ENCODE peak calls at places on chromosome 15, in nine cellular contexts. One of them, this sample, is unnamed.

GRCh38 chr15:83107841-83108181 is 366 bp downstream of the TM6SF1 start:
- DNase-seq in endothelial cell of umbilical vein: no peak
- DNase-seq in PC-3: no peak
- DNase-seq in HepG2: no peak
- DNase-seq in A673: no peak
- DNase-seq in GM23338: no peak
- DNase-seq in neural progenitor cell: no peak
- DNase-seq in fibroblast of lung: no peak
- DNase-seq in H1: no peak
- DNase-seq in this sample: no peak

GRCh38 chr15:64791401-64791800 is 16.0 kb upstream of the RBPMS2 start:
- DNase-seq in endothelial cell of umbilical vein: no peak
- DNase-seq in PC-3: no peak
- DNase-seq in HepG2: no peak
- DNase-seq in A673: no peak
- DNase-seq in GM23338: no peak
- DNase-seq in neural progenitor cell: no peak
- DNase-seq in fibroblast of lung: no peak
- DNase-seq in H1: no peak
- DNase-seq in this sample: no peak

GRCh38 chr15:65077981-65078352 is 1.4 kb downstream of the KBTBD13 start:
- DNase-seq in endothelial cell of umbilical vein: peak
- DNase-seq in PC-3: no peak
- DNase-seq in HepG2: no peak
- DNase-seq in A673: peak
- DNase-seq in GM23338: peak
- DNase-seq in neural progenitor cell: peak
- DNase-seq in fibroblast of lung: peak
- DNase-seq in H1: peak
- DNase-seq in this sample: peak

GRCh38 chr15:58221591-58222241 is 83.5 kb downstream of the AQP9 start:
- DNase-seq in endothelial cell of umbilical vein: peak
- DNase-seq in PC-3: peak
- DNase-seq in HepG2: peak
- DNase-seq in A673: no peak
- DNase-seq in GM23338: peak
- DNase-seq in neural progenitor cell: peak
- DNase-seq in fibroblast of lung: no peak
- DNase-seq in H1: peak
- DNase-seq in this sample: no peak

GRCh38 chr15:96347181-96348111 is 16.9 kb downstream of the NR2F2 start:
- DNase-seq in endothelial cell of umbilical vein: peak
- DNase-seq in PC-3: no peak
- DNase-seq in HepG2: no peak
- DNase-seq in A673: peak
- DNase-seq in GM23338: peak
- DNase-seq in neural progenitor cell: peak
- DNase-seq in fibroblast of lung: peak
- DNase-seq in H1: peak
- DNase-seq in this sample: no peak

GRCh38 chr15:51054535-51054934 is 40.2 kb downstream of the TNFAIP8L3 start:
- DNase-seq in endothelial cell of umbilical vein: no peak
- DNase-seq in PC-3: no peak
- DNase-seq in HepG2: no peak
- DNase-seq in A673: no peak
- DNase-seq in GM23338: no peak
- DNase-seq in neural progenitor cell: no peak
- DNase-seq in fibroblast of lung: no peak
- DNase-seq in H1: no peak
- DNase-seq in this sample: no peak

GRCh38 chr15:41858756-41859155 is 20.1 kb downstream of the PLA2G4B start:
- DNase-seq in endothelial cell of umbilical vein: no peak
- DNase-seq in PC-3: no peak
- DNase-seq in HepG2: no peak
- DNase-seq in A673: no peak
- DNase-seq in GM23338: peak
- DNase-seq in neural progenitor cell: no peak
- DNase-seq in fibroblast of lung: no peak
- DNase-seq in H1: no peak
- DNase-seq in this sample: no peak

GRCh38 chr15:91948001-91948608 is 94.6 kb downstream of the SLCO3A1 start:
- DNase-seq in endothelial cell of umbilical vein: no peak
- DNase-seq in PC-3: peak
- DNase-seq in HepG2: no peak
- DNase-seq in A673: no peak
- DNase-seq in GM23338: peak
- DNase-seq in neural progenitor cell: peak
- DNase-seq in fibroblast of lung: peak
- DNase-seq in H1: peak
- DNase-seq in this sample: no peak

GRCh38 chr15:59298255-59298856 is 74.3 kb downstream of the MYO1E start:
- DNase-seq in endothelial cell of umbilical vein: no peak
- DNase-seq in PC-3: peak
- DNase-seq in HepG2: no peak
- DNase-seq in A673: no peak
- DNase-seq in GM23338: no peak
- DNase-seq in neural progenitor cell: no peak
- DNase-seq in fibroblast of lung: peak
- DNase-seq in H1: no peak
- DNase-seq in this sample: no peak

GRCh38 chr15:98177950-98178848 is 217.7 kb downstream of the ARRDC4 start:
- DNase-seq in endothelial cell of umbilical vein: peak
- DNase-seq in PC-3: peak
- DNase-seq in HepG2: peak
- DNase-seq in A673: peak
- DNase-seq in GM23338: peak
- DNase-seq in neural progenitor cell: peak
- DNase-seq in fibroblast of lung: peak
- DNase-seq in H1: peak
- DNase-seq in this sample: peak

GRCh38 chr15:82792068-82792467 is 13.8 kb downstream of the FSD2 start:
- DNase-seq in endothelial cell of umbilical vein: no peak
- DNase-seq in PC-3: no peak
- DNase-seq in HepG2: no peak
- DNase-seq in A673: no peak
- DNase-seq in GM23338: no peak
- DNase-seq in neural progenitor cell: no peak
- DNase-seq in fibroblast of lung: no peak
- DNase-seq in H1: no peak
- DNase-seq in this sample: no peak

DNA sequence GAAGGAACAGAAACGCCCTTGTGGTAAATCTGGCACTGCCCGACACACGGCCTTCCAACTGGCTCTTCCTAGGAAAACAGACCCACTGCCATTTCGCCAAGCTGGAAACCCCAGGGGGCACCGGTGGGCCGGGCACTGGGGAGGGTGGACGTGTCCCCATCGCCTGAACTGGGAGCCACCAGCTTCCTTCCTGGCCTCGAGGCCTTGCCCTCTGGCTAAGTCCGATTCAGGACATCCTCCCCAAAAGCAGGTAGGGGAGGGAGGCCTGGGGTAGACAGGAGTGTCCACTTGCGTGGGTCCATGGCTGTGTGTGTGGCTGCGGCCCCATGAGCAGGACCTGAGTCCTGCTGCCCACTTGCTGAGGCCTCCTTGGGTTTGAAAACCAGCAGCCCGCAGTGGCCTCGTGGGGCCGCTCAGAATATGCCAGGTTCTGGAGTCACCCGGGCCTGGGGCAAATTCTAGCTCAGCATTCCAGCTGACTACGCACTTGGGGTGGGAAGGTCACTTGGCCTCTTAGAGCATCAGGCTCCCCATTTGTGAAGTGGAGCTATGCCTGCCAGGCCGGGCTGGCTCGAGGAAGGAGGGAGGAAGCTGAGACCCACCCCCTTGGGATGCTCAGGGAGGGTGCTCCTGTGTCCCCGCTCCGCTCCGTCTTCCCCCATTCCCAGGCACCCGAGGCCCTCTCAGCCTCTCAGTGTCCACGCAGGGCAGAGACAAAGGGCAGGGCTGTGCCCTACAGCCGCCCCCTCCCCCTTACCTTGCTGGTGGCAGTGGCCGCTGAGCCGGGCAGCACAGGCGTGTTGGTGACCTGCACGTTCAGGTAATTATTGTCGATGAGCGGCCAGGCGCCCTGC is 37.5 kb downstream of the RGMA start:
- DNase-seq in endothelial cell of umbilical vein: no peak
- DNase-seq in PC-3: no peak
- DNase-seq in HepG2: no peak
- DNase-seq in A673: no peak
- DNase-seq in GM23338: no peak
- DNase-seq in neural progenitor cell: no peak
- DNase-seq in fibroblast of lung: no peak
- DNase-seq in H1: no peak
- DNase-seq in this sample: no peak
- TF ChIP-seq EZH2 in endothelial cell of umbilical vein: no peak
- TF ChIP-seq EZH2 in PC-3: no peak
- TF ChIP-seq EZH2 in HepG2: no peak
- TF ChIP-seq EZH2 in A673: no peak
- TF ChIP-seq EZH2 in GM23338: no peak
- TF ChIP-seq EZH2 in neural progenitor cell: no peak
- TF ChIP-seq EZH2 in fibroblast of lung: no peak
- TF ChIP-seq EZH2 in H1: no peak
- TF ChIP-seq EZH2 in this sample: no peak

DNA sequence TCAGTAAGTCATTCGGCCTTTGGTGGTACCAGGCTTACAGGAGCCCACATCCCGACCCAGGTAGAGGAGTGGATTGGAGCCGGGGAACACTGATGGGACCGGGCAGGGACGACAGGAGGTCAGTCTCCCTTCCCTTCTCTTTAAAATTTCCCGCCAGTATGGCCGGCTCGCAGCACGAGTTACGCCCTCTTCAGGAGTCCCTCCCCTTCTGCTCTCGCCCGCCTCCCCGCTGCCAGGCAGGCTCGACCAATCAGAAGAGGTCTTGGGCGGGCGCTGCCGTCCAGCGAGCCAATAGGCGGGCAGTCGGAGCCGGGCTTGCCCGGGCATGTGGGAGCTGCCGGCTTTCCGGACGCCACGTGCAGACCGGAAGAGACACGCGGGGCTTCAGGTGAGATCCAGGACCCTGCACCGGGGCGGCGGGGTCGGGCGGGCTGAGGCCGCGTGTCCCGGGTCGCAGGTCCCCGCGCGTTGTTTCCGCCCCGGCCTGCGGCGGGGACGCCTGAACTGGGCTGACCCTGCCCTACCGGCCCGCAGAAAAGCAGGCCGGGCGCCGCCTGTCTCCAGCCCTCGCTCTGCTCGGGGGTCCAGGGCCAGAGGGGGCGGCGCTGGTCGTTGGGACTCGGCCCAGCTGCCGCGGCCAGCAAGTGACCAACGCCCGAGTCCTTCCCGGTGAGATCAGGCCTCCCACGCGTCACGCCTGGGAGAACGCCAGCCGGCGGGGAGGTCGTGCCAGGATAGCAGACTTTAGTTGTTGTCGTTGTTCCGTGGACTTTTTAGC is at the start of gene AEN:
- DNase-seq in endothelial cell of umbilical vein: peak
- DNase-seq in PC-3: peak
- DNase-seq in HepG2: peak
- DNase-seq in A673: peak
- DNase-seq in GM23338: peak
- DNase-seq in neural progenitor cell: peak
- DNase-seq in fibroblast of lung: peak
- DNase-seq in H1: peak
- DNase-seq in this sample: peak
- TF ChIP-seq EZH2 in endothelial cell of umbilical vein: no peak
- TF ChIP-seq EZH2 in PC-3: no peak
- TF ChIP-seq EZH2 in HepG2: no peak
- TF ChIP-seq EZH2 in A673: no peak
- TF ChIP-seq EZH2 in GM23338: no peak
- TF ChIP-seq EZH2 in neural progenitor cell: no peak
- TF ChIP-seq EZH2 in fibroblast of lung: no peak
- TF ChIP-seq EZH2 in H1: no peak
- TF ChIP-seq EZH2 in this sample: no peak

DNA sequence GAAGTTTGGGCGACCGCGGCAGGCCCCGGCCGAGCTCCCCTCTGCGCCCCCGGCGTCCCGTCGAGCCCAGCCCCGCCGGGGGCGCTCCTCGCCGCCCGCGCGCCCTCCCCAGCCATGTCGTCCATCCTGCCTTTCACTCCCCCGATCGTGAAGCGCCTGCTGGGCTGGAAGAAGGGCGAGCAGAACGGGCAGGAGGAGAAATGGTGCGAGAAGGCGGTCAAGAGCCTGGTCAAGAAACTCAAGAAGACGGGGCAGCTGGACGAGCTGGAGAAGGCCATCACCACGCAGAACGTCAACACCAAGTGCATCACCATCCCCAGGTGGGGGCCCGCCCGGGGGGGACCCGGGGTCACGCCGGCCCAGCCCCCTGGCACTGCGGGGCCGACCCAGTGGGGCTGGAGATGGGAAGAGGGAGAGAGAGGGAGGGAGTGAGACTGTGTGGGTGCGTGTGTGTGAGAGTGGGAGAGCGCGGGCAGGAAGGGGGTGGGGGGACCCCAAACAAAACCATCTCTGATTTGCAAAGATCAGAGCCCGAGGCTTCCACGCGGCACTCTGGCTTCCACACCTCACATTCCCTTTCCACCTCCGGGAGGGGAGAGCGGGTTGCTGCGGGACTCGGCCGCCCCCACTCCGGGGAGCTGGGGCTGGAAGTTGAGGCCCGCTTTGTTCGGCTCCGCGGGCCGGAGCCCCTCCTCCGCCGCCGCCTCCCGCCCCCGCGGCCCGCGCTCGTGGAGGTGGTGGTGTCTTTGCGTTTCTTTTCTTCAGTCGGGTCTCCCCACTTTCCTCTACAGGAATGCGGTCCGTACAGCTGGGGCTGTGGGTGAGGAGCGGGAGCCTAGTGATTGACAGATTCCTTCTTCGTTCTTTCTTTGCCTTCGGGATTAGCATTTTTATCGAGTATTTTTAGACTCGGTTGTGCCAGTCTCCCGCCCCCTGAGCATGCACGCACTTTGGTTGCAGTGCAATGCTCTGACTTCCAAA is 929 bp downstream of the SMAD3 start:
- DNase-seq in endothelial cell of umbilical vein: peak
- DNase-seq in PC-3: no peak
- DNase-seq in HepG2: no peak
- DNase-seq in A673: peak
- DNase-seq in GM23338: peak
- DNase-seq in neural progenitor cell: peak
- DNase-seq in fibroblast of lung: no peak
- DNase-seq in H1: no peak
- DNase-seq in this sample: no peak
- TF ChIP-seq EZH2 in endothelial cell of umbilical vein: no peak
- TF ChIP-seq EZH2 in PC-3: no peak
- TF ChIP-seq EZH2 in HepG2: no peak
- TF ChIP-seq EZH2 in A673: no peak
- TF ChIP-seq EZH2 in GM23338: no peak
- TF ChIP-seq EZH2 in neural progenitor cell: no peak
- TF ChIP-seq EZH2 in fibroblast of lung: no peak
- TF ChIP-seq EZH2 in H1: peak
- TF ChIP-seq EZH2 in this sample: no peak

DNA sequence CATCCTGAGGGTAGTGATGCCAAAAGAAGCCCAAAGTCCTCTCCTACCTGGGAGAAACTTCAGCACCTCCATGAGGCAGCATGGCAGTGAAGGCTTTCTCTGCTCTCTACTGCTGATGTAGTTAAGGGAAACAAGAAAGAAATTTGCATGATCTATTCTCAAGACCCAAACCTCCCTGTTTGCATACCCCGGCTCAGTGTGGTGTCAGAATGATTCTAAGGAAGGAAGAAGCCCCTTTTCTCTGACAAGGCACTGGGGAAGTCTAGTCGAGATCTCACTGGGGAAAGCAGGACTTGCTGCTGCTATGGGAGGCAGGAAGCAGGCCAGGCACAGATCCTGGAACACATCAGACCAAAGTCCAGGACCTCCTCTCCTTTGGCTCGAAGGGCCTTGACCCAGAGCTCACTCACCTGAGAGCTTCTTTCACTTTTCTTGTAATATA is 89.4 kb upstream of the ICE2 start:
- DNase-seq in endothelial cell of umbilical vein: no peak
- DNase-seq in PC-3: no peak
- DNase-seq in HepG2: no peak
- DNase-seq in A673: no peak
- DNase-seq in GM23338: peak
- DNase-seq in neural progenitor cell: no peak
- DNase-seq in fibroblast of lung: no peak
- DNase-seq in H1: no peak
- DNase-seq in this sample: no peak
- TF ChIP-seq EZH2 in endothelial cell of umbilical vein: no peak
- TF ChIP-seq EZH2 in PC-3: no peak
- TF ChIP-seq EZH2 in HepG2: no peak
- TF ChIP-seq EZH2 in A673: no peak
- TF ChIP-seq EZH2 in GM23338: no peak
- TF ChIP-seq EZH2 in neural progenitor cell: no peak
- TF ChIP-seq EZH2 in fibroblast of lung: no peak
- TF ChIP-seq EZH2 in H1: no peak
- TF ChIP-seq EZH2 in this sample: no peak